ENCODE peak calls at places on chromosome 19, in four cellular contexts. G is hepatic stellate cell; S is central memory CD8-positive, alpha-beta T cell; Q is T-cell. J is an unnamed sample.

GRCh38 chr19:51784922-51785690 is 9.9 kb upstream of the FPR3 start:
- DNase-seq in G (peak; percentile 34), S (no peak), Q (no peak), J (peak; percentile 41)

GRCh38 chr19:19352823-19353222 is 32.2 kb downstream of the MAU2 start:
- DNase-seq in G (no peak), S (no peak), Q (no peak), J (no peak)

GRCh38 chr19:45419396-45419795 is 4.3 kb downstream of the ERCC1 start:
- DNase-seq in G (no peak), S (no peak), Q (no peak), J (peak; percentile 57)

GRCh38 chr19:18203408-18203862 is 407 bp downstream of the RAB3A start:
- DNase-seq in G (no peak), S (no peak), Q (peak; percentile 67), J (peak; percentile 52)

GRCh38 chr19:7229735-7230134 is 64.5 kb downstream of the INSR start:
- DNase-seq in G (no peak), S (no peak), Q (no peak), J (no peak)

GRCh38 chr19:44890366-44891015 is 563 bp upstream of the TOMM40 start:
- DNase-seq in G (peak; percentile 99), S (peak; percentile 99), Q (no peak), J (peak; percentile 100)

GRCh38 chr19:10566658-10567410 is 1.0 kb upstream of the KRI1 start:
- DNase-seq in G (no peak), S (peak; percentile 43), Q (peak; percentile 35), J (no peak)

GRCh38 chr19:47421844-47422395 is 2.6 kb upstream of the MEIS3 start:
- DNase-seq in G (no peak), S (no peak), Q (no peak), J (no peak)

GRCh38 chr19:16851031-16851712 is 22.0 kb downstream of the SIN3B start:
- DNase-seq in G (peak; percentile 68), S (no peak), Q (no peak), J (no peak)

GRCh38 chr19:46271488-46272197 is 25.2 kb upstream of the HIF3A start:
- DNase-seq in G (peak; percentile 51), S (no peak), Q (no peak), J (no peak)

GRCh38 chr19:49335784-49336481 is 727 bp downstream of the CD37 start:
- DNase-seq in G (no peak), S (no peak), Q (no peak), J (no peak)

GRCh38 chr19:7639863-7640348 is 3.0 kb downstream of the STXBP2 start:
- DNase-seq in G (no peak), S (no peak), Q (no peak), J (no peak)

GRCh38 chr19:18894254-18895037 is 1.5 kb downstream of the CERS1 start:
- DNase-seq in G (peak; percentile 66), S (no peak), Q (no peak), J (peak; percentile 92)

GRCh38 chr19:11174336-11174735 is 18.8 kb upstream of the SPC24 start:
- DNase-seq in G (no peak), S (no peak), Q (no peak), J (no peak)

GRCh38 chr19:37346091-37346490 is 24.8 kb upstream of the ZNF527 start:
- DNase-seq in G (no peak), S (no peak), Q (no peak), J (no peak)

GRCh38 chr19:14479985-14480694 is 5.0 kb upstream of the PTGER1 start:
- DNase-seq in G (peak; percentile 64), S (peak; percentile 68), Q (peak; percentile 70), J (no peak)

GRCh38 chr19:39261704-39262103 is 6.5 kb upstream of the IFNL2 start:
- DNase-seq in G (no peak), S (no peak), Q (no peak), J (no peak)

GRCh38 chr19:51093066-51093465 is 10.4 kb upstream of the KLK14 start:
- DNase-seq in G (no peak), S (no peak), Q (no peak), J (no peak)

GRCh38 chr19:47445937-47446402 is 25.7 kb downstream of the SLC8A2 start:
- DNase-seq in G (peak; percentile 60), S (peak; percentile 47), Q (peak; percentile 69), J (peak; percentile 9)